ENCODE peak calls at places on chromosomes 3 and 15, in five cellular contexts. B is K562, M is HepG2, T is H1, D is GM12878. Z is an unnamed sample.

GRCh38 chr3:156563900-156564682 is 9.2 kb upstream of the SSR3 start:
- DNase-seq in T (no peak), M (no peak), B (no peak), D (no peak), Z (no peak)

GRCh38 chr3:49329201-49329600 is 10.7 kb downstream of the USP4 start:
- DNase-seq in T (no peak), D (no peak), M (no peak), B (no peak), Z (no peak)

GRCh38 chr15:31291048-31291578 is 35.5 kb upstream of the KLF13 start:
- DNase-seq in D (no peak), B (no peak), T (no peak), M (no peak), Z (no peak)

GRCh38 chr15:56337084-56337725 is 28.0 kb upstream of the TEX9 start:
- DNase-seq in T (no peak), D (no peak), M (no peak), B (no peak), Z (peak)

GRCh38 chr3:141271279-141272033 is 39.8 kb downstream of the PXYLP1 start:
- DNase-seq in B (no peak), M (peak), D (no peak), T (no peak), Z (no peak)

GRCh38 chr15:25541228-25541627 is 102.4 kb upstream of the UBE3A start:
- DNase-seq in T (no peak), B (no peak), D (no peak), M (no peak), Z (no peak)

GRCh38 chr3:96803860-96804259 is 10.5 kb upstream of the EPHA6 start:
- DNase-seq in B (no peak), D (no peak), T (no peak), M (no peak), Z (no peak)

GRCh38 chr15:61623746-61624145 is 394.6 kb upstream of the RORA start:
- DNase-seq in D (no peak), T (no peak), M (no peak), B (no peak), Z (no peak)

GRCh38 chr3:116394365-116394764 is 50.9 kb downstream of the LSAMP start:
- DNase-seq in T (no peak), B (no peak), D (no peak), M (no peak), Z (no peak)

GRCh38 chr3:190586631-190587000 is 72.7 kb downstream of the IL1RAP start:
- DNase-seq in B (no peak), T (no peak), M (no peak), D (no peak), Z (no peak)

GRCh38 chr3:158106773-158107461 is 697 bp upstream of the SHOX2 start:
- DNase-seq in D (no peak), T (peak), M (no peak), B (no peak), Z (peak)

GRCh38 chr3:14110699-14111098 is 14.0 kb downstream of the CHCHD4 start:
- DNase-seq in B (no peak), M (no peak), D (no peak), T (no peak), Z (no peak)

GRCh38 chr15:39597336-39597735 is 16.5 kb downstream of the THBS1 start:
- DNase-seq in D (no peak), B (no peak), T (no peak), M (no peak), Z (no peak)

GRCh38 chr3:17070560-17070959 is 185.8 kb downstream of the PLCL2 start:
- DNase-seq in T (no peak), M (no peak), D (no peak), B (peak), Z (no peak)

GRCh38 chr3:18438586-18438985 is 13.4 kb upstream of the SATB1 start:
- DNase-seq in M (no peak), B (no peak), T (no peak), D (no peak), Z (no peak)

DNA sequence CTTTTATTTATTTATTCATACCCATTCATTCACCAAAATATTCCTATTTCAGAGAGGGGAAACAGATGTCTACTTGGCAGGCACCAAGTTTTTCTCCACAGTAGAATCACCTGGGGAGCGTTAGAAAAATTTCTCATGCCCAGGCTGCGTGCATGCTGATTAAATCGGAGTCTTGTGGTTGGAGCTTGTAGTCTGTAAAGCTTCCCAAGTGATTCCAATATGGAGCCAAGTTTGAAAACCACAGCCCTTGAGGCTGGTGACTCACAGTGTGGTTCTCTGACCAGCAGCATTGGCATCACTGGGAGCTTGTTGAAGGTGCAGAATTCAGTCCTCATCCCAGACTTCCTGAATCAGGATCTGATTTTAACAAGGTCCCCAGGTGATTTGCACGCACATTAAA is 49.7 kb downstream of the PDHB start:
- DNase-seq in D (no peak), B (no peak), M (no peak), T (no peak), Z (no peak)
- TF ChIP-seq GABPA in D (no peak), B (no peak), M (no peak), T (no peak), Z (no peak)

GRCh38 chr15:90174140-90174891 is 26.8 kb upstream of the SEMA4B start:
- DNase-seq in T (no peak), D (no peak), B (no peak), M (no peak), Z (peak)
- H3K9ac ChIP-seq in T (no peak), D (no peak), B (no peak), M (no peak), Z (no peak)

GRCh38 chr3:9079674-9080073 is 116.4 kb upstream of the RAD18 start:
- DNase-seq in M (no peak), B (no peak), D (no peak), T (no peak), Z (no peak)

GRCh38 chr3:9078561-9079240 is 115.4 kb upstream of the RAD18 start:
- DNase-seq in D (no peak), T (no peak), B (peak), M (peak), Z (no peak)

GRCh38 chr3:9081201-9081818 is 118.0 kb upstream of the RAD18 start:
- DNase-seq in T (no peak), M (no peak), B (no peak), D (no peak), Z (no peak)

GRCh38 chr3:9076985-9077384 is 113.7 kb upstream of the RAD18 start:
- DNase-seq in D (no peak), M (no peak), B (peak), T (no peak), Z (no peak)

GRCh38 chr3:9080165-9080564 is 116.9 kb upstream of the RAD18 start:
- DNase-seq in B (no peak), T (no peak), M (no peak), D (no peak), Z (no peak)
- TF ChIP-seq GABPA in B (no peak), T (no peak), M (no peak), D (no peak), Z (no peak)

DNA sequence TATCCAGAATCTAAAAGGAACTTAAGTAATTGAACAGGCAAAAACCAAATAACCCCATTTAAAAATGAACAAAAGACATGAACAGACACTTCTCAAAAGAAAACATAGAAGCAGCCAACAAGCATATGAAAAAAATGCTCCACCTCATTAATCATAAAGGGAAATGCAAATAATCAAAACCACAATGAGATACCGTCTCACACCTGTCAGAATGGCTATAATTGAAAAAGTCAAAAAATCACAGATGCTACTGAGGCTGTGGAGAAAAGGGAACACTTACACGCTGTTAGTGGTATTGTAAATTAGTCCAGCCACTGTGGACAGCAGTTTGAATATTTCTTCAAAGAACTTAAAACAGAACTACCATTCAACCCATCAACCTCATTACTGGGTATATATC is 220.7 kb downstream of the MEX3B start:
- DNase-seq in D (no peak), T (no peak), M (no peak), B (no peak), Z (no peak)
- H3K9ac ChIP-seq in D (no peak), T (no peak), M (no peak), B (no peak), Z (no peak)

Z was measured in SK-N-SH.